ENCODE peak calls at places on chromosome 6, in six cellular contexts. One of them, this sample, is unnamed.

GRCh38 chr6:50257322-50257721 is 207.6 kb upstream of the DEFB112 start:
- DNase-seq in neural progenitor cell: no peak
- DNase-seq in activated CD8-positive, alpha-beta memory T cell treated with anti-CD3 and anti-CD28 coated beads, Interleukin-2, amount 50 U/mL, for 4 hours: no peak
- DNase-seq in NCI-H2107: no peak
- DNase-seq in T-helper 2 cell: no peak
- DNase-seq in non-pigmented ciliary epithelial cell: no peak
- DNase-seq in this sample: no peak

GRCh38 chr6:41739041-41739440 is 3.6 kb upstream of the TFEB start:
- DNase-seq in T-helper 2 cell: no peak
- DNase-seq in non-pigmented ciliary epithelial cell: no peak
- DNase-seq in neural progenitor cell: no peak
- DNase-seq in NCI-H2107: no peak
- DNase-seq in activated CD8-positive, alpha-beta memory T cell treated with anti-CD3 and anti-CD28 coated beads, Interleukin-2, amount 50 U/mL, for 4 hours: no peak
- DNase-seq in this sample: no peak

GRCh38 chr6:3431994-3432393 is 24.9 kb downstream of the SLC22A23 start:
- DNase-seq in activated CD8-positive, alpha-beta memory T cell treated with anti-CD3 and anti-CD28 coated beads, Interleukin-2, amount 50 U/mL, for 4 hours: no peak
- DNase-seq in T-helper 2 cell: no peak
- DNase-seq in neural progenitor cell: no peak
- DNase-seq in NCI-H2107: no peak
- DNase-seq in non-pigmented ciliary epithelial cell: no peak
- DNase-seq in this sample: no peak

GRCh38 chr6:137571854-137572253 is 77.7 kb upstream of the OLIG3 start:
- DNase-seq in T-helper 2 cell: peak; percentile 16
- DNase-seq in NCI-H2107: no peak
- DNase-seq in activated CD8-positive, alpha-beta memory T cell treated with anti-CD3 and anti-CD28 coated beads, Interleukin-2, amount 50 U/mL, for 4 hours: peak; percentile 62
- DNase-seq in non-pigmented ciliary epithelial cell: no peak
- DNase-seq in neural progenitor cell: peak; percentile 47
- DNase-seq in this sample: peak; percentile 63

GRCh38 chr6:157486632-157487031 is 105.6 kb downstream of the ZDHHC14 start:
- DNase-seq in T-helper 2 cell: peak; percentile 23
- DNase-seq in neural progenitor cell: no peak
- DNase-seq in non-pigmented ciliary epithelial cell: no peak
- DNase-seq in NCI-H2107: no peak
- DNase-seq in activated CD8-positive, alpha-beta memory T cell treated with anti-CD3 and anti-CD28 coated beads, Interleukin-2, amount 50 U/mL, for 4 hours: no peak
- DNase-seq in this sample: no peak

GRCh38 chr6:144615870-144616269 is 330.7 kb downstream of the UTRN start:
- DNase-seq in non-pigmented ciliary epithelial cell: no peak
- DNase-seq in T-helper 2 cell: no peak
- DNase-seq in NCI-H2107: no peak
- DNase-seq in neural progenitor cell: no peak
- DNase-seq in activated CD8-positive, alpha-beta memory T cell treated with anti-CD3 and anti-CD28 coated beads, Interleukin-2, amount 50 U/mL, for 4 hours: no peak
- DNase-seq in this sample: no peak

GRCh38 chr6:7730411-7730810 is 4.5 kb downstream of the BMP6 start:
- DNase-seq in activated CD8-positive, alpha-beta memory T cell treated with anti-CD3 and anti-CD28 coated beads, Interleukin-2, amount 50 U/mL, for 4 hours: no peak
- DNase-seq in T-helper 2 cell: no peak
- DNase-seq in non-pigmented ciliary epithelial cell: no peak
- DNase-seq in neural progenitor cell: no peak
- DNase-seq in NCI-H2107: no peak
- DNase-seq in this sample: no peak

GRCh38 chr6:7568021-7568420 is 22.0 kb upstream of the SNRNP48 start:
- DNase-seq in activated CD8-positive, alpha-beta memory T cell treated with anti-CD3 and anti-CD28 coated beads, Interleukin-2, amount 50 U/mL, for 4 hours: no peak
- DNase-seq in NCI-H2107: no peak
- DNase-seq in T-helper 2 cell: no peak
- DNase-seq in non-pigmented ciliary epithelial cell: peak; percentile 35
- DNase-seq in neural progenitor cell: no peak
- DNase-seq in this sample: no peak

GRCh38 chr6:136640132-136640915 is 90.1 kb upstream of the MAP7 start:
- DNase-seq in non-pigmented ciliary epithelial cell: no peak
- DNase-seq in NCI-H2107: no peak
- DNase-seq in neural progenitor cell: no peak
- DNase-seq in activated CD8-positive, alpha-beta memory T cell treated with anti-CD3 and anti-CD28 coated beads, Interleukin-2, amount 50 U/mL, for 4 hours: no peak
- DNase-seq in T-helper 2 cell: no peak
- DNase-seq in this sample: no peak

GRCh38 chr6:30748851-30749540 is 4.6 kb upstream of the IER3 start:
- DNase-seq in T-helper 2 cell: no peak
- DNase-seq in activated CD8-positive, alpha-beta memory T cell treated with anti-CD3 and anti-CD28 coated beads, Interleukin-2, amount 50 U/mL, for 4 hours: no peak
- DNase-seq in non-pigmented ciliary epithelial cell: no peak
- DNase-seq in NCI-H2107: no peak
- DNase-seq in neural progenitor cell: no peak
- DNase-seq in this sample: no peak

GRCh38 chr6:83055366-83055964 is 10.2 kb downstream of the UBE3D start:
- DNase-seq in non-pigmented ciliary epithelial cell: no peak
- DNase-seq in T-helper 2 cell: peak; percentile 10
- DNase-seq in NCI-H2107: peak; percentile 2
- DNase-seq in activated CD8-positive, alpha-beta memory T cell treated with anti-CD3 and anti-CD28 coated beads, Interleukin-2, amount 50 U/mL, for 4 hours: peak; percentile 29
- DNase-seq in neural progenitor cell: peak; percentile 73
- DNase-seq in this sample: peak; percentile 57

GRCh38 chr6:50610562-50610961 is 102.8 kb upstream of the TFAP2D start:
- DNase-seq in activated CD8-positive, alpha-beta memory T cell treated with anti-CD3 and anti-CD28 coated beads, Interleukin-2, amount 50 U/mL, for 4 hours: no peak
- DNase-seq in NCI-H2107: no peak
- DNase-seq in neural progenitor cell: no peak
- DNase-seq in T-helper 2 cell: no peak
- DNase-seq in non-pigmented ciliary epithelial cell: no peak
- DNase-seq in this sample: no peak

GRCh38 chr6:19549109-19549508 is 288.1 kb upstream of the ID4 start:
- DNase-seq in non-pigmented ciliary epithelial cell: no peak
- DNase-seq in neural progenitor cell: no peak
- DNase-seq in T-helper 2 cell: no peak
- DNase-seq in NCI-H2107: no peak
- DNase-seq in activated CD8-positive, alpha-beta memory T cell treated with anti-CD3 and anti-CD28 coated beads, Interleukin-2, amount 50 U/mL, for 4 hours: no peak
- DNase-seq in this sample: no peak

GRCh38 chr6:104957301-104958177 is 632 bp downstream of the LIN28B start:
- DNase-seq in non-pigmented ciliary epithelial cell: no peak
- DNase-seq in activated CD8-positive, alpha-beta memory T cell treated with anti-CD3 and anti-CD28 coated beads, Interleukin-2, amount 50 U/mL, for 4 hours: no peak
- DNase-seq in T-helper 2 cell: no peak
- DNase-seq in neural progenitor cell: peak; percentile 91
- DNase-seq in NCI-H2107: no peak
- DNase-seq in this sample: peak; percentile 20

GRCh38 chr6:154506108-154506507 is 4.4 kb downstream of the CNKSR3 start:
- DNase-seq in activated CD8-positive, alpha-beta memory T cell treated with anti-CD3 and anti-CD28 coated beads, Interleukin-2, amount 50 U/mL, for 4 hours: no peak
- DNase-seq in non-pigmented ciliary epithelial cell: no peak
- DNase-seq in neural progenitor cell: no peak
- DNase-seq in NCI-H2107: no peak
- DNase-seq in T-helper 2 cell: no peak
- DNase-seq in this sample: no peak

GRCh38 chr6:166483556-166484250 is 101.0 kb upstream of the MPC1 start:
- DNase-seq in neural progenitor cell: no peak
- DNase-seq in non-pigmented ciliary epithelial cell: no peak
- DNase-seq in T-helper 2 cell: no peak
- DNase-seq in NCI-H2107: no peak
- DNase-seq in activated CD8-positive, alpha-beta memory T cell treated with anti-CD3 and anti-CD28 coated beads, Interleukin-2, amount 50 U/mL, for 4 hours: no peak
- DNase-seq in this sample: no peak

GRCh38 chr6:169702640-169703246 is 817 bp downstream of the C6orf120 start:
- DNase-seq in T-helper 2 cell: no peak
- DNase-seq in activated CD8-positive, alpha-beta memory T cell treated with anti-CD3 and anti-CD28 coated beads, Interleukin-2, amount 50 U/mL, for 4 hours: peak; percentile 37
- DNase-seq in non-pigmented ciliary epithelial cell: no peak
- DNase-seq in NCI-H2107: no peak
- DNase-seq in neural progenitor cell: peak; percentile 48
- DNase-seq in this sample: peak; percentile 50

GRCh38 chr6:24257282-24257681 is 100.6 kb downstream of the DCDC2 start:
- DNase-seq in NCI-H2107: no peak
- DNase-seq in neural progenitor cell: peak; percentile 14
- DNase-seq in activated CD8-positive, alpha-beta memory T cell treated with anti-CD3 and anti-CD28 coated beads, Interleukin-2, amount 50 U/mL, for 4 hours: no peak
- DNase-seq in non-pigmented ciliary epithelial cell: no peak
- DNase-seq in T-helper 2 cell: no peak
- DNase-seq in this sample: no peak

GRCh38 chr6:108575905-108576494 is 15.3 kb downstream of the FOXO3 start:
- DNase-seq in NCI-H2107: no peak
- DNase-seq in T-helper 2 cell: no peak
- DNase-seq in activated CD8-positive, alpha-beta memory T cell treated with anti-CD3 and anti-CD28 coated beads, Interleukin-2, amount 50 U/mL, for 4 hours: no peak
- DNase-seq in neural progenitor cell: no peak
- DNase-seq in non-pigmented ciliary epithelial cell: no peak
- DNase-seq in this sample: no peak

GRCh38 chr6:12137480-12137879 is 125.4 kb downstream of the HIVEP1 start:
- DNase-seq in activated CD8-positive, alpha-beta memory T cell treated with anti-CD3 and anti-CD28 coated beads, Interleukin-2, amount 50 U/mL, for 4 hours: no peak
- DNase-seq in T-helper 2 cell: no peak
- DNase-seq in neural progenitor cell: no peak
- DNase-seq in NCI-H2107: no peak
- DNase-seq in non-pigmented ciliary epithelial cell: peak; percentile 47
- DNase-seq in this sample: no peak

GRCh38 chr6:141956046-141956761 is 176.5 kb upstream of the GJE1 start:
- DNase-seq in neural progenitor cell: no peak
- DNase-seq in non-pigmented ciliary epithelial cell: no peak
- DNase-seq in NCI-H2107: no peak
- DNase-seq in T-helper 2 cell: no peak
- DNase-seq in activated CD8-positive, alpha-beta memory T cell treated with anti-CD3 and anti-CD28 coated beads, Interleukin-2, amount 50 U/mL, for 4 hours: no peak
- DNase-seq in this sample: no peak

GRCh38 chr6:136582702-136583471 is 32.7 kb upstream of the MAP7 start:
- DNase-seq in T-helper 2 cell: no peak
- DNase-seq in activated CD8-positive, alpha-beta memory T cell treated with anti-CD3 and anti-CD28 coated beads, Interleukin-2, amount 50 U/mL, for 4 hours: no peak
- DNase-seq in neural progenitor cell: no peak
- DNase-seq in non-pigmented ciliary epithelial cell: peak; percentile 70
- DNase-seq in NCI-H2107: no peak
- DNase-seq in this sample: no peak

GRCh38 chr6:79468116-79468515 is 69.1 kb downstream of the LCA5 start:
- DNase-seq in activated CD8-positive, alpha-beta memory T cell treated with anti-CD3 and anti-CD28 coated beads, Interleukin-2, amount 50 U/mL, for 4 hours: no peak
- DNase-seq in T-helper 2 cell: no peak
- DNase-seq in NCI-H2107: no peak
- DNase-seq in non-pigmented ciliary epithelial cell: peak; percentile 40
- DNase-seq in neural progenitor cell: no peak
- DNase-seq in this sample: no peak

GRCh38 chr6:156582509-156582992 is 194.6 kb upstream of the ARID1B start:
- DNase-seq in non-pigmented ciliary epithelial cell: no peak
- DNase-seq in T-helper 2 cell: no peak
- DNase-seq in neural progenitor cell: no peak
- DNase-seq in activated CD8-positive, alpha-beta memory T cell treated with anti-CD3 and anti-CD28 coated beads, Interleukin-2, amount 50 U/mL, for 4 hours: no peak
- DNase-seq in NCI-H2107: peak; percentile 86
- DNase-seq in this sample: no peak

GRCh38 chr6:118641042-118641441 is 10.3 kb downstream of the CEP85L start:
- DNase-seq in NCI-H2107: no peak
- DNase-seq in T-helper 2 cell: no peak
- DNase-seq in neural progenitor cell: no peak
- DNase-seq in non-pigmented ciliary epithelial cell: no peak
- DNase-seq in activated CD8-positive, alpha-beta memory T cell treated with anti-CD3 and anti-CD28 coated beads, Interleukin-2, amount 50 U/mL, for 4 hours: no peak
- DNase-seq in this sample: no peak

GRCh38 chr6:40899684-40900155 is 139.3 kb downstream of the UNC5CL start:
- DNase-seq in NCI-H2107: no peak
- DNase-seq in activated CD8-positive, alpha-beta memory T cell treated with anti-CD3 and anti-CD28 coated beads, Interleukin-2, amount 50 U/mL, for 4 hours: no peak
- DNase-seq in neural progenitor cell: no peak
- DNase-seq in T-helper 2 cell: no peak
- DNase-seq in non-pigmented ciliary epithelial cell: no peak
- DNase-seq in this sample: no peak

GRCh38 chr6:43771858-43772570 is 2.0 kb downstream of the VEGFA start:
- DNase-seq in T-helper 2 cell: no peak
- DNase-seq in NCI-H2107: no peak
- DNase-seq in activated CD8-positive, alpha-beta memory T cell treated with anti-CD3 and anti-CD28 coated beads, Interleukin-2, amount 50 U/mL, for 4 hours: peak; percentile 64
- DNase-seq in non-pigmented ciliary epithelial cell: no peak
- DNase-seq in neural progenitor cell: peak; percentile 73
- DNase-seq in this sample: peak; percentile 74

GRCh38 chr6:89623749-89624148 is 14.8 kb downstream of the LYRM2 start:
- DNase-seq in neural progenitor cell: no peak
- DNase-seq in NCI-H2107: no peak
- DNase-seq in activated CD8-positive, alpha-beta memory T cell treated with anti-CD3 and anti-CD28 coated beads, Interleukin-2, amount 50 U/mL, for 4 hours: no peak
- DNase-seq in non-pigmented ciliary epithelial cell: no peak
- DNase-seq in T-helper 2 cell: no peak
- DNase-seq in this sample: no peak

GRCh38 chr6:15911753-15912504 is 217.0 kb upstream of the MYLIP start:
- DNase-seq in activated CD8-positive, alpha-beta memory T cell treated with anti-CD3 and anti-CD28 coated beads, Interleukin-2, amount 50 U/mL, for 4 hours: no peak
- DNase-seq in T-helper 2 cell: no peak
- DNase-seq in NCI-H2107: no peak
- DNase-seq in non-pigmented ciliary epithelial cell: no peak
- DNase-seq in neural progenitor cell: no peak
- DNase-seq in this sample: no peak

GRCh38 chr6:121515615-121516265 is 80.3 kb downstream of the GJA1 start:
- DNase-seq in non-pigmented ciliary epithelial cell: no peak
- DNase-seq in NCI-H2107: no peak
- DNase-seq in activated CD8-positive, alpha-beta memory T cell treated with anti-CD3 and anti-CD28 coated beads, Interleukin-2, amount 50 U/mL, for 4 hours: no peak
- DNase-seq in neural progenitor cell: no peak
- DNase-seq in T-helper 2 cell: no peak
- DNase-seq in this sample: no peak

GRCh38 chr6:5020142-5020541 is 16.3 kb upstream of the RPP40 start:
- DNase-seq in non-pigmented ciliary epithelial cell: no peak
- DNase-seq in T-helper 2 cell: no peak
- DNase-seq in activated CD8-positive, alpha-beta memory T cell treated with anti-CD3 and anti-CD28 coated beads, Interleukin-2, amount 50 U/mL, for 4 hours: no peak
- DNase-seq in NCI-H2107: no peak
- DNase-seq in neural progenitor cell: no peak
- DNase-seq in this sample: no peak

This sample was measured in HEK293T.